ENCODE peak calls at places on chromosomes 4 and X, in seven cellular contexts. U, V, T, I, N, J and L are unnamed samples.

GRCh38 chr4:86497980-86498379 is 96.1 kb upstream of the PTPN13 start:
- DNase-seq in U (no peak), V (no peak), T (no peak), I (no peak), N (no peak), J (no peak), L (no peak)

GRCh38 chr4:76984788-76985211 is 35.2 kb downstream of the SEPTIN11 start:
- DNase-seq in U (peak; percentile 100), V (no peak), T (no peak), I (peak; percentile 100), N (peak; percentile 100), J (peak; percentile 44), L (peak; percentile 100)

GRCh38 chrX:57282568-57282967 is 3.9 kb upstream of the FAAH2 start:
- DNase-seq in U (no peak), V (peak; percentile 3), T (peak; percentile 4), I (no peak), N (no peak), J (no peak), L (no peak)

GRCh38 chrX:13159886-13160285 is 115.5 kb upstream of the FAM9C start:
- DNase-seq in U (no peak), V (no peak), T (no peak), I (no peak), N (peak; percentile 64), J (no peak), L (no peak)

GRCh38 chr4:6150046-6150735 is 50.2 kb downstream of the JAKMIP1 start:
- DNase-seq in U (no peak), V (no peak), T (no peak), I (no peak), N (no peak), J (no peak), L (no peak)

GRCh38 chrX:15576019-15576418 is 24.7 kb downstream of the ACE2 start:
- DNase-seq in U (no peak), V (no peak), T (no peak), I (no peak), N (peak; percentile 1), J (no peak), L (no peak)

GRCh38 chr4:177250056-177250696 is 59.5 kb upstream of the NEIL3 start:
- DNase-seq in U (no peak), V (peak; percentile 86), T (peak; percentile 71), I (peak; percentile 56), N (peak; percentile 69), J (peak; percentile 44), L (peak; percentile 79)

GRCh38 chrX:154658957-154659356 is 5.6 kb upstream of the CTAG2 start:
- DNase-seq in U (no peak), V (no peak), T (no peak), I (no peak), N (no peak), J (no peak), L (no peak)

GRCh38 chr4:87077834-87078585 is 142.4 kb downstream of the KLHL8 start:
- DNase-seq in U (no peak), V (no peak), T (no peak), I (no peak), N (no peak), J (no peak), L (no peak)

GRCh38 chrX:150506020-150506419 is 62.4 kb upstream of the MTM1 start:
- DNase-seq in U (no peak), V (no peak), T (no peak), I (no peak), N (no peak), J (no peak), L (no peak)

GRCh38 chr4:184503869-184504300 is 29.5 kb upstream of the IRF2 start:
- DNase-seq in U (no peak), V (peak; percentile 21), T (no peak), I (no peak), N (no peak), J (no peak), L (peak; percentile 14)

GRCh38 chr4:74623041-74623440 is 171.3 kb downstream of the BTC start:
- DNase-seq in U (no peak), V (peak; percentile 63), T (peak; percentile 88), I (peak; percentile 60), N (peak; percentile 85), J (no peak), L (peak; percentile 87)

GRCh38 chr4:53852343-53852742 is 212.1 kb downstream of the CHIC2 start:
- DNase-seq in U (peak; percentile 55), V (no peak), T (no peak), I (peak; percentile 79), N (peak; percentile 61), J (no peak), L (peak; percentile 88)

GRCh38 chr4:62408467-62408866 is 1208.3 kb downstream of the ADGRL3 start:
- DNase-seq in U (no peak), V (no peak), T (no peak), I (no peak), N (no peak), J (no peak), L (peak; percentile 6)

GRCh38 chr4:129481107-129481506 is 385.2 kb downstream of the C4orf33 start:
- DNase-seq in U (no peak), V (no peak), T (no peak), I (no peak), N (no peak), J (no peak), L (no peak)

GRCh38 chr4:121011780-121012340 is 60.5 kb downstream of the NDNF start:
- DNase-seq in U (no peak), V (no peak), T (no peak), I (no peak), N (no peak), J (no peak), L (no peak)

GRCh38 chr4:125317526-125317880 is 2.7 kb downstream of the FAT4 start:
- DNase-seq in U (no peak), V (peak; percentile 1), T (peak; percentile 65), I (peak; percentile 43), N (peak; percentile 63), J (peak; percentile 41), L (peak; percentile 62)
- H3K4me3 ChIP-seq in U (peak overlapping the region; percentile 99), V (no peak overlapping the region), T (peak overlapping the region; percentile 87), I (peak overlapping the region; percentile 96), N (peak overlapping the region; percentile 92), J (peak overlapping the region; percentile 94), L (peak overlapping the region; percentile 94)

DNA sequence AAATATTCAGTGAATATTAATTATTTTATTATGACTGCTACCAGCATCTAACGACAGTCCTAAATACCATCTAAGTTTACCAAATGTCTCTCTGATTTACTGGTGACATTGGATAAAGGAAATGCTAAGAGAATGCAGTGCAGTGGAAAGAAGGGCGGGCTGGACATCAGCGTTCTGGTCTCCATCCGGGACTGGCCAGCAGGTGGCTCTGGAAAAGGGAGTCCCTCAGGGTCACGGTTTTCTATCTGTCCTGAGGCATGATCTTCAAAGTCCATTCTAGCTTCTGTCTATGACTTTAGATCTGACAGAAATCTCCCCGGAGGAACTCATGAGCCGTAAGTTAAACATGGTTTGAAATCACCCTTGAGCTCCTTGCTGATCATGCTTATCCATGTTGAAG is 3.3 kb downstream of the TRIM2 start:
- DNase-seq in U (no peak), V (peak; percentile 14), T (peak; percentile 16), I (peak; percentile 43), N (peak; percentile 30), J (peak; percentile 36), L (peak; percentile 41)
- TF ChIP-seq CTCF in U (peak; percentile 61), V (peak; percentile 6), T (peak; percentile 43), I (peak; percentile 73), N (peak; percentile 36), J (peak; percentile 74), L (peak; percentile 72)

GRCh38 chr4:36243355-36244256 is 708 bp downstream of the ARAP2 start:
- DNase-seq in U (no peak), V (no peak), T (peak; percentile 3), I (peak; percentile 9), N (peak; percentile 16), J (peak; percentile 59), L (peak; percentile 29)

GRCh38 chr4:36249605-36250004 is 5.3 kb upstream of the ARAP2 start:
- DNase-seq in U (no peak), V (no peak), T (no peak), I (no peak), N (no peak), J (no peak), L (no peak)

GRCh38 chr4:36241771-36242170 is 2.5 kb downstream of the ARAP2 start:
- DNase-seq in U (no peak), V (no peak), T (no peak), I (peak; percentile 17), N (peak; percentile 1), J (no peak), L (no peak)

GRCh38 chr4:36242629-36243354 is 1.5 kb downstream of the ARAP2 start:
- DNase-seq in U (no peak), V (no peak), T (no peak), I (peak; percentile 5), N (peak; percentile 3), J (no peak), L (no peak)

GRCh38 chr4:36244257-36245084 is at the start of gene ARAP2:
- DNase-seq in U (no peak), V (peak; percentile 78), T (peak; percentile 15), I (no peak), N (peak; percentile 12), J (peak; percentile 33), L (peak; percentile 35)
- H3K4me3 ChIP-seq in U (peak within 1 kb of the TSS; percentile 23), V (peak within 1 kb of the TSS; percentile 64), T (peak within 1 kb of the TSS; percentile 42), I (peak within 1 kb of the TSS; percentile 54), N (peak within 1 kb of the TSS; percentile 64), J (peak within 1 kb of the TSS; percentile 75), L (peak within 1 kb of the TSS; percentile 65)

GRCh38 chrX:48598645-48599044 is 1.4 kb downstream of the WDR13 start:
- DNase-seq in U (no peak), V (no peak), T (no peak), I (no peak), N (no peak), J (no peak), L (no peak)

GRCh38 chrX:48600226-48600625 is 2.9 kb downstream of the WDR13 start:
- DNase-seq in U (no peak), V (no peak), T (no peak), I (no peak), N (no peak), J (no peak), L (no peak)

GRCh38 chrX:48595929-48596328 is 1.4 kb upstream of the WDR13 start:
- DNase-seq in U (no peak), V (no peak), T (no peak), I (no peak), N (no peak), J (no peak), L (no peak)

GRCh38 chrX:48599341-48599740 is 2.0 kb downstream of the WDR13 start:
- DNase-seq in U (no peak), V (no peak), T (no peak), I (no peak), N (no peak), J (no peak), L (no peak)

DNA sequence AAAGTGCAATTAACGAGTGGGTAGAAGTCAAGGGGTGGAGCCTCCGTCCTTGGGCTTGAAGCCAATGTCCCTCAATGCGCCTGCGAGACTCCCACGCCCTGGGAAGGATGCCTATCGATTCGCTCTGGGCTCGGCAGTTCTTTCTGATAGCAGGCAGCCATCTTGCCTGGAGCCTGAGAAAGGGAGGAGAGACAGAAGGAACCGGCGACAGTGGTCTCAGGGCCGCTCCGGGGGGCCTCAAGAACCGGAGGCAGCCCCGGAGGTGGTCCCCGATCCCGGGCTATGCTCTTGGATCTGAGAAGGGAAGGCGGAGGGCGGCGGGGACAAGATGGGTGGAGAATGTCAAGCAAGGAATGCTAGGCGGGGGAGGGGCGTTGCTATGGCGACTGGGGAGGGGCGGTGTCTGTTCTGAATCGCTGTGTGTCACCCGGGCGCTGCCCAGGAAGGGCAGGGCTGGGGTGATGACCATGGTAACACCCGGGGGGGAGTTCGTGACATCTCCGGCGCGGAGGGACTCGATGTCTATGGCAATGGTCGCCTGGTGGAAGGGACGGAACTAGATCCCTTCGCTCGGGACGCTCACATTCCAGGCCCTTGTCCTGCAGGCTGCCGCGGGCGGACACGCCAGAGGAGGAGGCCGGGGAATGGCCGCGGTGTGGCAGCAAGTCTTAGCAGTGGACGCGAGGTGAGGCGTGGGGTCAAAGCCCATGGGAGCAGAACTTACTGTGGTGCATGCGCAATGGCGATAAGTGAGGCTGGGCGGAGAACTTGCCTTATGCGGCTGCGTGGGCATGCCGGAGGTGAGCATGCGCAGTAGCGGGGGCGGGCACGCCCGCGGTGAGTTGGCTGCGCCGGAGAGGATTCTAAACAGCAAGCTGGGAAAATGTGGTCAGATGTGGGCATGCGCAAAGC is at the start of gene WDR13:
- DNase-seq in U (peak; percentile 86), V (peak; percentile 92), T (peak; percentile 96), I (peak; percentile 96), N (peak; percentile 97), J (peak; percentile 91), L (peak; percentile 98)
- TF ChIP-seq CTCF in U (no peak), V (no peak), T (no peak), I (no peak), N (no peak), J (no peak), L (no peak)